ENCODE peak calls at places on chromosomes 7 and 10, in six cellular contexts. Q, I, M, Y, G and X are unnamed samples.
A peak's percentile ranks its signal among the peaks of the same experiment; 100 is the strongest.

GRCh38 chr10:14560274-14560673 is 214.4 kb downstream of the FAM107B start:
- DNase-seq in Q (no peak), I (peak; percentile 54), M (peak; percentile 83), Y (peak; percentile 26), G (no peak), X (peak; percentile 80)

GRCh38 chr10:128563904-128564303 is 437.7 kb upstream of the MKI67 start:
- DNase-seq in Q (no peak), I (no peak), M (no peak), Y (no peak), G (no peak), X (no peak)

GRCh38 chr7:95478139-95479037 is 7.4 kb upstream of the ASB4 start:
- DNase-seq in Q (peak; percentile 56), I (no peak), M (peak; percentile 56), Y (peak; percentile 27), G (peak; percentile 40), X (peak; percentile 47)

GRCh38 chr10:89224697-89225443 is 17.8 kb upstream of the CH25H start:
- DNase-seq in Q (peak; percentile 51), I (no peak), M (no peak), Y (no peak), G (peak; percentile 42), X (no peak)

GRCh38 chr10:49056356-49056755 is 59.0 kb downstream of the VSTM4 start:
- DNase-seq in Q (no peak), I (no peak), M (peak; percentile 76), Y (no peak), G (no peak), X (peak; percentile 68)

GRCh38 chr7:136687693-136688322 is 180.6 kb upstream of the CHRM2 start:
- DNase-seq in Q (no peak), I (no peak), M (peak; percentile 29), Y (no peak), G (no peak), X (peak; percentile 29)

GRCh38 chr7:11379641-11380040 is 406.0 kb downstream of the PHF14 start:
- DNase-seq in Q (no peak), I (no peak), M (peak; percentile 57), Y (no peak), G (no peak), X (peak; percentile 29)

GRCh38 chr10:91592282-91593020 is 40.4 kb downstream of the PPP1R3C start:
- DNase-seq in Q (no peak), I (no peak), M (no peak), Y (no peak), G (no peak), X (no peak)

GRCh38 chr10:72309290-72310240 is 35.8 kb downstream of the DDIT4 start:
- DNase-seq in Q (peak; percentile 73), I (no peak), M (no peak), Y (no peak), G (peak; percentile 68), X (no peak)

GRCh38 chr10:34723746-34724145 is 91.3 kb downstream of the PARD3 start:
- DNase-seq in Q (peak; percentile 14), I (no peak), M (peak; percentile 72), Y (peak; percentile 67), G (peak; percentile 12), X (peak; percentile 67)

GRCh38 chr10:110171032-110171431 is 36.4 kb upstream of the MXI1 start:
- DNase-seq in Q (no peak), I (no peak), M (peak; percentile 84), Y (no peak), G (no peak), X (peak; percentile 40)

GRCh38 chr10:22605168-22605567 is 109.2 kb downstream of the PIP4K2A start:
- DNase-seq in Q (no peak), I (no peak), M (peak; percentile 80), Y (no peak), G (no peak), X (peak; percentile 80)

GRCh38 chr10:122147731-122148130 is 123.4 kb upstream of the BTBD16 start:
- DNase-seq in Q (no peak), I (no peak), M (peak; percentile 57), Y (no peak), G (no peak), X (peak; percentile 46)

GRCh38 chr7:27168265-27168947 is 3.1 kb upstream of the HOXA9 start:
- DNase-seq in Q (no peak), I (no peak), M (peak; percentile 69), Y (no peak), G (no peak), X (peak; percentile 72)

GRCh38 chr10:103685880-103686669 is 169.3 kb downstream of the SH3PXD2A start:
- DNase-seq in Q (peak; percentile 89), I (peak; percentile 59), M (peak; percentile 61), Y (peak; percentile 73), G (peak; percentile 74), X (peak; percentile 20)

GRCh38 chr10:43066481-43066880 is 10.4 kb upstream of the RET start:
- DNase-seq in Q (no peak), I (no peak), M (no peak), Y (no peak), G (no peak), X (no peak)

GRCh38 chr7:25856056-25856780 is 295.8 kb upstream of the NFE2L3 start:
- DNase-seq in Q (no peak), I (no peak), M (no peak), Y (peak; percentile 61), G (no peak), X (no peak)

GRCh38 chr10:121609426-121610380 is 11.5 kb upstream of the FGFR2 start:
- DNase-seq in Q (no peak), I (no peak), M (no peak), Y (no peak), G (no peak), X (no peak)

GRCh38 chr7:23268746-23269145 is 22.2 kb downstream of the GPNMB start:
- DNase-seq in Q (no peak), I (no peak), M (peak; percentile 11), Y (no peak), G (no peak), X (no peak)

GRCh38 chr7:32335107-32335506 is 155.1 kb downstream of the LSM5 start:
- DNase-seq in Q (no peak), I (no peak), M (peak; percentile 49), Y (no peak), G (no peak), X (no peak)

GRCh38 chr7:2100278-2101205 is 132.2 kb downstream of the MAD1L1 start:
- DNase-seq in Q (no peak), I (no peak), M (peak; percentile 20), Y (peak; percentile 75), G (no peak), X (no peak)